ENCODE peak calls at places on chromosomes 3 and 15, in six cellular contexts. One of them, this sample, is unnamed.

GRCh38 chr3:113912551-113913246 is 35.1 kb upstream of the ZDHHC23 start:
- DNase-seq in WTC11: peak; percentile 40
- DNase-seq in natural killer cell treated with Interleukin-12 subunit alpha and Interleukin-12 subunit beta and Interleukin-15 and Interleukin-18, amount 100 ng/mL, for 72 hours: no peak
- DNase-seq in GM20000: peak; percentile 58
- DNase-seq in putamen: peak; percentile 6
- DNase-seq in NCI-H1694: peak; percentile 46
- DNase-seq in this sample: peak; percentile 36

GRCh38 chr3:169534439-169534838 is 129.1 kb downstream of the MECOM start:
- DNase-seq in NCI-H1694: no peak
- DNase-seq in natural killer cell treated with Interleukin-12 subunit alpha and Interleukin-12 subunit beta and Interleukin-15 and Interleukin-18, amount 100 ng/mL, for 72 hours: no peak
- DNase-seq in GM20000: no peak
- DNase-seq in putamen: no peak
- DNase-seq in WTC11: no peak
- DNase-seq in this sample: no peak

GRCh38 chr3:183449391-183449790 is 21.0 kb upstream of the MCF2L2 start:
- DNase-seq in natural killer cell treated with Interleukin-12 subunit alpha and Interleukin-12 subunit beta and Interleukin-15 and Interleukin-18, amount 100 ng/mL, for 72 hours: no peak
- DNase-seq in WTC11: no peak
- DNase-seq in GM20000: no peak
- DNase-seq in NCI-H1694: no peak
- DNase-seq in putamen: peak; percentile 30
- DNase-seq in this sample: no peak

GRCh38 chr3:55910543-55910942 is 423.4 kb upstream of the WNT5A start:
- DNase-seq in WTC11: no peak
- DNase-seq in putamen: no peak
- DNase-seq in natural killer cell treated with Interleukin-12 subunit alpha and Interleukin-12 subunit beta and Interleukin-15 and Interleukin-18, amount 100 ng/mL, for 72 hours: no peak
- DNase-seq in NCI-H1694: no peak
- DNase-seq in GM20000: no peak
- DNase-seq in this sample: no peak

GRCh38 chr3:49803464-49804140 is 541 bp downstream of the INKA1 start:
- DNase-seq in natural killer cell treated with Interleukin-12 subunit alpha and Interleukin-12 subunit beta and Interleukin-15 and Interleukin-18, amount 100 ng/mL, for 72 hours: no peak
- DNase-seq in WTC11: peak; percentile 66
- DNase-seq in GM20000: peak; percentile 45
- DNase-seq in putamen: no peak
- DNase-seq in NCI-H1694: peak; percentile 2
- DNase-seq in this sample: peak; percentile 51

GRCh38 chr15:40952301-40952900 is 870 bp upstream of the CHAC1 start:
- DNase-seq in putamen: no peak
- DNase-seq in WTC11: no peak
- DNase-seq in NCI-H1694: no peak
- DNase-seq in GM20000: no peak
- DNase-seq in natural killer cell treated with Interleukin-12 subunit alpha and Interleukin-12 subunit beta and Interleukin-15 and Interleukin-18, amount 100 ng/mL, for 72 hours: peak; percentile 56
- DNase-seq in this sample: no peak

GRCh38 chr3:73558399-73559075 is 66.2 kb downstream of the PDZRN3 start:
- DNase-seq in NCI-H1694: no peak
- DNase-seq in putamen: no peak
- DNase-seq in WTC11: no peak
- DNase-seq in natural killer cell treated with Interleukin-12 subunit alpha and Interleukin-12 subunit beta and Interleukin-15 and Interleukin-18, amount 100 ng/mL, for 72 hours: no peak
- DNase-seq in GM20000: no peak
- DNase-seq in this sample: no peak

GRCh38 chr3:29170894-29171582 is 109.8 kb upstream of the RBMS3 start:
- DNase-seq in NCI-H1694: no peak
- DNase-seq in natural killer cell treated with Interleukin-12 subunit alpha and Interleukin-12 subunit beta and Interleukin-15 and Interleukin-18, amount 100 ng/mL, for 72 hours: no peak
- DNase-seq in putamen: no peak
- DNase-seq in WTC11: no peak
- DNase-seq in GM20000: no peak
- DNase-seq in this sample: no peak

GRCh38 chr3:13008114-13008995 is 64.9 kb downstream of the IQSEC1 start:
- DNase-seq in WTC11: no peak
- DNase-seq in GM20000: no peak
- DNase-seq in putamen: no peak
- DNase-seq in natural killer cell treated with Interleukin-12 subunit alpha and Interleukin-12 subunit beta and Interleukin-15 and Interleukin-18, amount 100 ng/mL, for 72 hours: peak; percentile 55
- DNase-seq in NCI-H1694: no peak
- DNase-seq in this sample: no peak